ENCODE peak calls at places on chromosomes 2 and 18, in four cellular contexts. W, K, G and T are unnamed samples.

GRCh38 chr2:30371772-30372373 is 75.2 kb upstream of the LCLAT1 start:
- DNase-seq in W (no peak), K (no peak), G (no peak), T (no peak)

GRCh38 chr2:23199115-23199918 is 185.7 kb upstream of the KLHL29 start:
- DNase-seq in W (no peak), K (peak), G (peak), T (peak)

GRCh38 chr2:50346586-50347351 is 685.2 kb downstream of the NRXN1 start:
- DNase-seq in W (no peak), K (no peak), G (no peak), T (peak)

GRCh38 chr2:237618449-237618848 is 8.9 kb upstream of the LRRFIP1 start:
- DNase-seq in W (no peak), K (no peak), G (no peak), T (no peak)

GRCh38 chr2:221571108-221571390 is 1.1 kb downstream of the EPHA4 start:
- DNase-seq in W (no peak), K (no peak), G (no peak), T (no peak)

GRCh38 chr2:27697660-27698059 is 34.0 kb downstream of the SLC4A1AP start:
- DNase-seq in W (no peak), K (no peak), G (no peak), T (no peak)

GRCh38 chr2:201118957-201119848 is 3.2 kb downstream of the CFLAR start:
- DNase-seq in W (no peak), K (peak), G (no peak), T (no peak)

GRCh38 chr2:160674076-160674630 is 180.5 kb upstream of the RBMS1 start:
- DNase-seq in W (no peak), K (no peak), G (no peak), T (no peak)

GRCh38 chr2:70123051-70123828 is 36.0 kb downstream of the PCBP1 start:
- DNase-seq in W (no peak), K (peak), G (no peak), T (peak)

GRCh38 chr2:231709636-231709980 is 1.3 kb downstream of the PTMA start:
- DNase-seq in W (no peak), K (peak), G (no peak), T (no peak)

GRCh38 chr2:222358876-222359275 is 60.1 kb upstream of the PAX3 start:
- DNase-seq in W (no peak), K (no peak), G (no peak), T (no peak)

GRCh38 chr2:168165418-168165817 is 82.0 kb downstream of the STK39 start:
- DNase-seq in W (no peak), K (no peak), G (no peak), T (no peak)

GRCh38 chr2:215573495-215573894 is 137.6 kb upstream of the FN1 start:
- DNase-seq in W (no peak), K (no peak), G (no peak), T (no peak)

GRCh38 chr2:187497858-187498463 is 49.9 kb upstream of the CALCRL start:
- DNase-seq in W (no peak), K (no peak), G (no peak), T (no peak)

GRCh38 chr2:177413703-177414102 is 21.1 kb downstream of the AGPS start:
- DNase-seq in W (no peak), K (no peak), G (no peak), T (no peak)

GRCh38 chr2:235727891-235728380 is 234.1 kb downstream of the AGAP1 start:
- DNase-seq in W (no peak), K (no peak), G (no peak), T (no peak)

GRCh38 chr18:46751882-46752281 is 5.0 kb downstream of the ST8SIA5 start:
- DNase-seq in W (no peak), K (no peak), G (no peak), T (no peak)

GRCh38 chr2:209956276-209956675 is 46.2 kb upstream of the RPE start:
- DNase-seq in W (no peak), K (no peak), G (no peak), T (no peak)

GRCh38 chr2:107584577-107584976 is 242.1 kb upstream of the RGPD4 start:
- DNase-seq in W (no peak), K (no peak), G (no peak), T (no peak)

GRCh38 chr2:232483296-232483922 is 4.2 kb downstream of the ECEL1 start:
- DNase-seq in W (no peak), K (no peak), G (no peak), T (peak)

GRCh38 chr2:207869784-207870778 is 100.4 kb upstream of the FZD5 start:
- DNase-seq in W (no peak), K (no peak), G (peak), T (no peak)

GRCh38 chr2:71720283-71720560 is 266.9 kb downstream of the DYSF start:
- DNase-seq in W (no peak), K (no peak), G (no peak), T (no peak)
- TF ChIP-seq ETV6 in W (no peak), K (no peak), G (no peak), T (no peak)

GRCh38 chr2:54387592-54387991 is 68.5 kb upstream of the SPTBN1 start:
- DNase-seq in W (no peak), K (no peak), G (no peak), T (no peak)
- TF ChIP-seq CBFB in W (no peak), K (no peak), G (no peak), T (no peak)

DNA sequence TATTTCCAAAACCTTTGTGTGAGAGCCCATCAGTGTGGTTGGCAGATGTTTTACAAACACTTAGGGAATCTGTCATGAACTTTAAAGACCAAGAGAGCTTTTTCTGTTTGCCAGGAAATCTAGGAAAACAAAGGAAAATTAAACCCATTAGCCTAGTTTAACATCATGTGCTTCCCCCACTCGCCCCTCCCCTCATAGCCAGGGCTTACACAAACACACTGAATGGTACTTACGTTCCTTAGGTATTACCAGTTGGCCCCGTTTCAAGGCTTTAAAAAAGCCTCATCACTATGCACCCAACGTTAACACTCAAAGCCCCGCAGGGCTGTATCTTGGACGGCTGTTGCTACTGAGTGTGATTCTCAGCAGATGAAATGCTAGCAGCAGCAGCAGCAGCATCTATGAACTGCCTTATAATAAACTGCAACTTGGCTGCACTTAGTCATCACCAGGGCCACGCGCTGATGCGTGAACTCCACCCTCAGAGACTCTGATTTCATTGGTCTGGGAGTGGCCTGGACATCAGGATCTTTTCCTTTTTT is 20.1 kb upstream of the TTC39C start:
- DNase-seq in W (no peak), K (no peak), G (peak), T (no peak)
- TF ChIP-seq TCF7 in W (no peak), K (no peak), G (no peak), T (no peak)

GRCh38 chr2:121695179-121695451 is 41.6 kb downstream of the NIFK start:
- DNase-seq in W (no peak), K (no peak), G (no peak), T (no peak)

GRCh38 chr2:121696410-121696930 is 40.2 kb downstream of the NIFK start:
- DNase-seq in W (no peak), K (no peak), G (no peak), T (no peak)

GRCh38 chr2:121699421-121700328 is 37.0 kb downstream of the NIFK start:
- DNase-seq in W (peak), K (peak), G (peak), T (no peak)

GRCh38 chr2:121698318-121698930 is 38.3 kb downstream of the NIFK start:
- DNase-seq in W (no peak), K (no peak), G (no peak), T (no peak)

GRCh38 chr2:121697108-121697631 is 39.5 kb downstream of the NIFK start:
- DNase-seq in W (no peak), K (peak), G (no peak), T (no peak)
- TF ChIP-seq ETV6 in W (no peak), K (no peak), G (no peak), T (no peak)